ENCODE peak calls at places on chromosomes 11 and 22, in five cellular contexts. W is colonic mucosa; A is Caco-2; M is naive thymus-derived CD4-positive, alpha-beta T cell; V is adipocyte. K is an unnamed sample.

GRCh38 chr11:115869780-115870431 is 365.7 kb upstream of the CADM1 start:
- DNase-seq in W (no peak), V (no peak), A (peak; percentile 64), M (no peak), K (peak; percentile 50)

GRCh38 chr11:91653091-91653754 is 571.4 kb upstream of the FAT3 start:
- DNase-seq in M (no peak), V (no peak), A (no peak), W (no peak), K (no peak)

GRCh38 chr22:19674129-19674928 is 40.0 kb upstream of the SEPTIN5 start:
- DNase-seq in M (no peak), A (no peak), W (no peak), V (no peak), K (peak; percentile 17)

GRCh38 chr22:39598017-39598965 is 27.7 kb downstream of the CACNA1I start:
- DNase-seq in A (peak; percentile 90), W (peak; percentile 92), M (peak; percentile 74), V (no peak), K (no peak)

GRCh38 chr11:104531075-104531474 is 367.1 kb upstream of the PDGFD start:
- DNase-seq in A (no peak), W (no peak), V (no peak), M (peak; percentile 37), K (peak; percentile 6)

GRCh38 chr11:18014876-18015275 is 2.0 kb upstream of the SERGEF start:
- DNase-seq in W (no peak), A (no peak), V (no peak), M (no peak), K (no peak)

GRCh38 chr11:26087095-26087935 is 244.6 kb upstream of the ANO3 start:
- DNase-seq in V (no peak), A (no peak), W (no peak), M (no peak), K (no peak)

GRCh38 chr22:40469181-40469580 is 98.8 kb downstream of the SGSM3 start:
- DNase-seq in M (no peak), W (no peak), V (no peak), A (no peak), K (no peak)

GRCh38 chr11:66782726-66783125 is 53.7 kb upstream of the SPTBN2 start:
- DNase-seq in M (no peak), V (no peak), W (no peak), A (no peak), K (no peak)

GRCh38 chr22:44068422-44069191 is 44.5 kb downstream of the PARVB start:
- DNase-seq in V (no peak), W (no peak), M (no peak), A (no peak), K (no peak)

GRCh38 chr11:134071766-134072403 is 3.0 kb downstream of the JAM3 start:
- DNase-seq in M (no peak), V (no peak), W (no peak), A (no peak), K (no peak)

GRCh38 chr11:35541621-35542375 is 16.4 kb upstream of the PAMR1 start:
- DNase-seq in W (peak; percentile 23), V (peak; percentile 75), M (no peak), A (peak; percentile 73), K (peak; percentile 97)

GRCh38 chr22:37843746-37844089 is 416 bp downstream of the ANKRD54 start:
- DNase-seq in M (no peak), W (peak; percentile 64), A (no peak), V (peak; percentile 74), K (peak; percentile 21)

GRCh38 chr11:2164861-2165555 is 4.0 kb upstream of the INS start:
- DNase-seq in M (no peak), W (no peak), A (no peak), V (no peak), K (no peak)

GRCh38 chr22:35299217-35299716 is 427 bp upstream of the TOM1 start:
- DNase-seq in A (no peak), M (no peak), W (no peak), V (peak; percentile 59), K (peak; percentile 28)

GRCh38 chr11:74696932-74697687 is 34.1 kb downstream of the CHRDL2 start:
- DNase-seq in W (peak; percentile 41), V (peak; percentile 86), A (no peak), M (no peak), K (peak; percentile 90)

GRCh38 chr11:112761911-112762685 is 199.1 kb upstream of the NCAM1 start:
- DNase-seq in A (no peak), V (no peak), W (no peak), M (no peak), K (no peak)

GRCh38 chr11:660681-661444 is 23.8 kb downstream of the DRD4 start:
- DNase-seq in M (no peak), V (no peak), A (no peak), W (no peak), K (no peak)

GRCh38 chr22:26904483-26904882 is 247.1 kb downstream of the MIAT start:
- DNase-seq in M (no peak), A (no peak), V (no peak), W (no peak), K (no peak)
- H3K36me3 ChIP-seq in M (no peaks in the 10 kb centered on the region), A (no peaks in the 10 kb centered on the region), V (no peaks in the 10 kb centered on the region), W (no peaks in the 10 kb centered on the region), K (no peaks in the 10 kb centered on the region)

DNA sequence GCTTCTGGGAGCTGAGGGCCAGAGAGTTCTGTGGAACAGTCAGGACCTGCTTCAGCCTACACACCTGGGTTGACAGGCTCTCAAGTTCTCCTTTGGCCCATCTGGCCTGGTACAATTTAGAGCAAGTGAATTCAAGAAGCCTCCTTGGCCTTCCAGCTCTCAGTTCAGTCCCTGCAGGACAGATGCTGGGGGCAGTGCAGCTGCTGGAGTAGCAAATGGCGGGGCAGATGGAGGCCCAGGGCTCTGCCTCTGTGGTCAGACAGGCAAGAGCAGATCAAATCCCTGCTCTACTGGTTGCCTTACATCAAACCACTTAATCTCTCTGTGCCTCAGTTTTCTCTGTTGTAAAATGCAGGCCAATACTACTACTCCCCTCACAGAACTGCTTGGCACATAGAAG is 8.7 kb upstream of the KCNK7 start:
- DNase-seq in W (no peak), M (no peak), V (no peak), A (no peak), K (no peak)
- H3K36me3 ChIP-seq in W (peaks cover 14% of the 10 kb centered on the region), M (no peaks in the 10 kb centered on the region), V (peaks cover 33% of the 10 kb centered on the region), A (peaks cover 13% of the 10 kb centered on the region), K (peaks cover 21% of the 10 kb centered on the region)

DNA sequence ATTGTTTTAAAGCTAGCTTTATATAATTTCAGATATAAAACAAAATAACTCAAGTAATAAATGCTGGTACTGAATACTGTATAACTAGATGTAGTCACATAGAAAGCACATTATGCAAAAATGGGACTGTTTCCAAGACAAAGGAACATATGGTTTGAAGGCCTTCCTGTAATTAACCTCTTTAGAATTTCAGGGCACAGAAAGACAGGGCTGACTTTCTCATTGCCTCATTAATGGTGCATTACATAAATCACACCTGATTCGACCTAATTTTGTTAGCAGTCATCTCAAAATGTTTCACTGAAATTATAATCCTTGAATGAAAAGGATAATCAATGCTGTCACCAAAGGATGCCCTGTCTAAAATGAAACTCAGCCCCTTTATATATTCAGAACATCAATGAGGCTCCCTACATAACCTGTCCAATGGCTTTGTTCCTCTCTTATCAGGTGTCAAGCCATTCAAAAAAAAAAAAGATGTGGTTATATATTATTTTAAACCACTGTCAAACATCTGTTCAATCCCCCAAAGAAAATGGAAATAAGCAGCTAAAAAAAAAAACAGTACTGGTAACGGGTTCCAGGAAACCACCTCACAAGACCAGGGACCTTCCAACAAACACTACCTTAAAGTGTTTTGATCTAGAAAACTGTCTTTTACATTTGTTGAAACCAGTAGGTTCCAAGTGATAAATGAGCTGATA is 77.4 kb downstream of the FAM168A start:
- DNase-seq in A (no peak), W (no peak), V (peak; percentile 26), M (no peak), K (no peak)
- H3K36me3 ChIP-seq in A (no peaks in the 10 kb centered on the region), W (no peaks in the 10 kb centered on the region), V (no peaks in the 10 kb centered on the region), M (no peaks in the 10 kb centered on the region), K (no peaks in the 10 kb centered on the region)

GRCh38 chr11:71476926-71477636 is 24.1 kb downstream of the NADSYN1 start:
- DNase-seq in A (no peak), V (no peak), W (no peak), M (no peak), K (no peak)

GRCh38 chr11:71474141-71474770 is 21.3 kb downstream of the NADSYN1 start:
- DNase-seq in M (no peak), W (no peak), A (no peak), V (no peak), K (no peak)

GRCh38 chr11:71474771-71475483 is 21.9 kb downstream of the NADSYN1 start:
- DNase-seq in W (no peak), V (no peak), M (no peak), A (no peak), K (no peak)

GRCh38 chr11:71477637-71478011 is 24.6 kb downstream of the NADSYN1 start:
- DNase-seq in W (no peak), A (no peak), M (no peak), V (no peak), K (no peak)

GRCh38 chr11:71476031-71476430 is 23.0 kb downstream of the NADSYN1 start:
- DNase-seq in W (no peak), V (no peak), A (no peak), M (no peak), K (no peak)
- H3K36me3 ChIP-seq in W (peaks cover 22% of the 10 kb centered on the region), V (peaks cover 88% of the 10 kb centered on the region), A (peaks cover 12% of the 10 kb centered on the region), M (no peaks in the 10 kb centered on the region), K (peaks cover 31% of the 10 kb centered on the region)

GRCh38 chr11:13346470-13346869 is 68.9 kb downstream of the BMAL1 start:
- DNase-seq in M (no peak), A (no peak), W (no peak), V (no peak), K (no peak)
- H3K36me3 ChIP-seq in M (no peaks in the 10 kb centered on the region), A (no peaks in the 10 kb centered on the region), W (no peaks in the 10 kb centered on the region), V (peaks cover 11% of the 10 kb centered on the region), K (no peaks in the 10 kb centered on the region)

GRCh38 chr11:92779746-92780145 is 189.7 kb upstream of the MTNR1B start:
- DNase-seq in A (no peak), W (no peak), V (no peak), M (no peak), K (no peak)

GRCh38 chr11:92770981-92771380 is 198.5 kb upstream of the MTNR1B start:
- DNase-seq in W (no peak), V (no peak), M (no peak), A (no peak), K (no peak)

GRCh38 chr11:92781151-92781550 is 188.3 kb upstream of the MTNR1B start:
- DNase-seq in V (no peak), W (no peak), A (no peak), M (no peak), K (no peak)

GRCh38 chr11:92775277-92775676 is 194.2 kb upstream of the MTNR1B start:
- DNase-seq in A (no peak), W (no peak), M (no peak), V (no peak), K (no peak)

GRCh38 chr11:92776676-92777075 is 192.8 kb upstream of the MTNR1B start:
- DNase-seq in W (no peak), M (no peak), V (no peak), A (no peak), K (peak; percentile 67)
- H3K36me3 ChIP-seq in W (no peaks in the 10 kb centered on the region), M (no peaks in the 10 kb centered on the region), V (no peaks in the 10 kb centered on the region), A (no peaks in the 10 kb centered on the region), K (no peaks in the 10 kb centered on the region)

GRCh38 chr11:121304750-121305149 is 12.2 kb downstream of the SC5D start:
- DNase-seq in V (no peak), M (no peak), W (no peak), A (no peak), K (no peak)
- H3K36me3 ChIP-seq in V (peaks cover 64% of the 10 kb centered on the region), M (peaks cover 19% of the 10 kb centered on the region), W (peaks cover 6% of the 10 kb centered on the region), A (peaks cover 3% of the 10 kb centered on the region), K (peaks cover 2% of the 10 kb centered on the region)

GRCh38 chr11:111726301-111726713 is 39.9 kb downstream of the PPP2R1B start:
- DNase-seq in W (no peak), V (no peak), M (no peak), A (no peak), K (no peak)
- H3K36me3 ChIP-seq in W (peaks cover 7% of the 10 kb centered on the region), V (peaks cover 68% of the 10 kb centered on the region), M (no peaks in the 10 kb centered on the region), A (peaks cover 9% of the 10 kb centered on the region), K (peaks cover 12% of the 10 kb centered on the region)

K was measured in fibroblast of lung.